ENCODE peak calls at places on chromosomes 11 and 22, in six cellular contexts. E is colonic mucosa, S is gastrocnemius medialis, P is suprapubic skin, X is ascending aorta, Y is endodermal cell. T is an unnamed sample. For H3K4me1, the result is how much of the 10 kb centered on the place peaks cover.

GRCh38 chr11:120344302-120345004 is 8.2 kb downstream of the ARHGEF12 start:
- DNase-seq in E (peak), S (no peak), P (no peak), X (no peak), Y (no peak), T (no peak)

GRCh38 chr11:97667057-97667456 is 1277.2 kb downstream of the JRKL start:
- DNase-seq in E (no peak), S (no peak), P (no peak), X (no peak), Y (no peak), T (no peak)

GRCh38 chr11:65362966-65363365 is 8.4 kb downstream of the TIGD3 start:
- DNase-seq in E (no peak), S (no peak), P (no peak), X (no peak), Y (no peak), T (no peak)

GRCh38 chr11:79102821-79103220 is 338.0 kb downstream of the TENM4 start:
- DNase-seq in E (no peak), S (no peak), P (no peak), X (no peak), Y (no peak), T (no peak)

GRCh38 chr11:59520741-59521140 is 9.4 kb downstream of the OR4D9 start:
- DNase-seq in E (no peak), S (no peak), P (no peak), X (no peak), Y (no peak), T (no peak)

GRCh38 chr22:27436591-27436990 is 365.0 kb downstream of the MN1 start:
- DNase-seq in E (no peak), S (no peak), P (no peak), X (no peak), Y (peak), T (no peak)

GRCh38 chr11:111909378-111909777 is 2.2 kb downstream of the CRYAB start:
- DNase-seq in E (no peak), S (no peak), P (no peak), X (no peak), Y (no peak), T (no peak)

GRCh38 chr11:27353593-27354358 is 9.2 kb downstream of the CCDC34 start:
- DNase-seq in E (no peak), S (no peak), P (no peak), X (no peak), Y (no peak), T (no peak)

GRCh38 chr11:111585371-111585770 is 16.9 kb upstream of the SIK2 start:
- DNase-seq in E (no peak), S (no peak), P (no peak), X (no peak), Y (no peak), T (no peak)

GRCh38 chr11:121681536-121681935 is 228.8 kb upstream of the SORL1-AS1 start:
- DNase-seq in E (no peak), S (no peak), P (no peak), X (no peak), Y (no peak), T (no peak)

GRCh38 chr11:78138694-78139421 is 568 bp downstream of the ALG8 start:
- DNase-seq in E (peak), S (no peak), P (no peak), X (no peak), Y (peak), T (no peak)

GRCh38 chr11:68962527-68963250 is 18.1 kb downstream of the MRGPRD start:
- DNase-seq in E (no peak), S (no peak), P (no peak), X (no peak), Y (peak), T (no peak)

GRCh38 chr11:35272391-35272821 is 133.4 kb downstream of the CD44 start:
- DNase-seq in E (no peak), S (no peak), P (no peak), X (no peak), Y (no peak), T (no peak)

GRCh38 chr11:107397357-107397756 is 60.3 kb downstream of the CWF19L2 start:
- DNase-seq in E (no peak), S (no peak), P (no peak), X (no peak), Y (peak), T (no peak)

GRCh38 chr11:66264383-66264782 is 4.1 kb upstream of the RAB1B start:
- DNase-seq in E (no peak), S (no peak), P (no peak), X (no peak), Y (no peak), T (no peak)

GRCh38 chr11:126817523-126818450 is 182.8 kb downstream of the KIRREL3 start:
- DNase-seq in E (no peak), S (no peak), P (no peak), X (no peak), Y (no peak), T (no peak)

GRCh38 chr11:104682241-104682640 is 216.0 kb downstream of the CASP12 start:
- DNase-seq in E (no peak), S (no peak), P (no peak), X (no peak), Y (no peak), T (no peak)

GRCh38 chr22:37824674-37825641 is 1.8 kb downstream of the GALR3 start:
- DNase-seq in E (no peak), S (no peak), P (no peak), X (no peak), Y (peak), T (no peak)

GRCh38 chr11:76672431-76673163 is 2.0 kb upstream of the LRRC32 start:
- DNase-seq in E (no peak), S (no peak), P (no peak), X (no peak), Y (no peak), T (no peak)

GRCh38 chr11:119680899-119681370 is 48.1 kb downstream of the NECTIN1 start:
- DNase-seq in E (no peak), S (no peak), P (no peak), X (no peak), Y (no peak), T (no peak)

GRCh38 chr11:13962562-13963168 is at the start of gene SPON1:
- DNase-seq in E (peak), S (no peak), P (no peak), X (no peak), Y (peak), T (no peak)

GRCh38 chr11:119664063-119664572 is 64.9 kb downstream of the NECTIN1 start:
- DNase-seq in E (peak), S (no peak), P (no peak), X (no peak), Y (no peak), T (no peak)

GRCh38 chr11:122155001-122155400 is 39.0 kb upstream of the BLID start:
- DNase-seq in E (no peak), S (no peak), P (no peak), X (no peak), Y (no peak), T (no peak)

GRCh38 chr11:43567396-43567975 is 113.1 kb upstream of the HSD17B12 start:
- DNase-seq in E (no peak), S (no peak), P (no peak), X (no peak), Y (peak), T (no peak)

DNA sequence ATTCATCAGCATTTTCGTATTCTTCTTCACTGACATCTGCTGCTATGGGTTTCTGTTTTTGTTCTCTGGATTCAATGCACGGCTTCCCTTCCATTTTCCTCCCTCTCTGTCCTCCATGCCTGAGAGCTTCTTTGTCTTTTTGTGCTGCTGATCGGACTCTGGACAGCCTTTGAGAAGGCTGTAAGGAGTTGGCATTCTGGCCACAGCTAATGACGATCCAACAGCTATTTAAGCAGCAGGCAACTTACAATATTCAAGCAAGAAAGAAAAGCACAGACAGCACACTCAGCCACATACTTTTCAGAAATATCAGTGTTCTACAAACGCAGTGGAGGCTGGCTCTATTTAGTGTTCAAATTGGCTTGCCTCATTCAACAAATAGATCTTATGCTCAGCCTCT is 60.9 kb upstream of the ZC3H12C start:
- DNase-seq in E (no peak), S (no peak), P (no peak), X (no peak), Y (no peak), T (no peak)
- H3K4me3 ChIP-seq in E (no peak), S (no peak), P (no peak), X (no peak), Y (peak), T (no peak)

GRCh38 chr11:95584589-95584988 is 205.0 kb downstream of the FAM76B start:
- DNase-seq in E (no peak), S (no peak), P (no peak), X (no peak), Y (no peak), T (no peak)
- TF ChIP-seq CTCF in E (no peak), S (no peak), P (no peak), X (no peak), Y (peak), T (no peak)

GRCh38 chr11:72743321-72744221 is 8.6 kb downstream of the ARAP1 start:
- DNase-seq in E (no peak), S (no peak), P (no peak), X (no peak), Y (no peak), T (no peak)
- H3K4me1 ChIP-seq in E (under half), S (under half), P (under half), X (under half), Y (under half), T (under half)

DNA sequence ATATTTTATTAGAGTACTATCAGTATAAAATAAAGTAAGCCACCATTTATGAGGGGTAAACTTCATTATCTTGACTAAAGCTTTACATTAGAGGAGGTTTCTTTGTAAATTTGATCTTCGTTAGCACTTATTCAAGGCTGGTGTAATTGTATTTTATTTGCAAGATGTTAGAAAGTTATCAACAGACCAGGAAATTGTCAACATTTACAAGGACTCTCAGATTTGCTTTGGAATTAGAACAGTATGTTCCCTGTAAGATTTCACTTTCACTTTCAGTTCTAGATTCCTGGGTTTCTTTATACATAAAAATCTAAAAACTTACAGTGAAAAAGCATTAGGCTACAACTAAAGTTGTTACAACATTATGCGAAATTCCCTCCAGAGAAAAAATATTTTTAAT is 4.6 kb upstream of the BIRC3 start:
- DNase-seq in E (no peak), S (no peak), P (no peak), X (no peak), Y (no peak), T (no peak)
- H3K4me3 ChIP-seq in E (no peak), S (peak), P (peak), X (peak), Y (no peak), T (peak)

DNA sequence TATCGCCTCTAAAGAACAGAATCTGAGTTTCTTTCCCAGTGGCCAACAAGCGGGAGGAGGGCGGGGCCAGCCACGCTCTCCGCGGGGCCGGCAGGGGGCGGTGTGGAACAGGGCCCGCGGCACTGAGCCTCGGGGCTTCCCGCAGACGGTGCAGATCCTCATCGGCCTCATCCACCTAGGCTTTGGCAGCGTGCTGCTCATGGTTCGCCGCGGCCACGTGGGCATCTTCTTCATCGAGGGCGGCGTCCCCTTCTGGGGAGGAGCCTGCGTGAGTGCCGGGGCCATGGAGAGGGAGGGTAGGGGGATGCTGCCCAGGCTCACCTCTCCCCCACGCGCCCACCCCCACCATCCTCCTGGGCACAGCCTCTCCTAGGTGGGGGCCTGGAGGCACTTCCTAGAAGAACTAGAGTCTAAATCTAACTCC is 10.7 kb downstream of the MS4A15 start:
- DNase-seq in E (no peak), S (no peak), P (no peak), X (no peak), Y (peak), T (no peak)
- TF ChIP-seq CTCF in E (peak), S (no peak), P (no peak), X (no peak), Y (peak), T (no peak)

DNA sequence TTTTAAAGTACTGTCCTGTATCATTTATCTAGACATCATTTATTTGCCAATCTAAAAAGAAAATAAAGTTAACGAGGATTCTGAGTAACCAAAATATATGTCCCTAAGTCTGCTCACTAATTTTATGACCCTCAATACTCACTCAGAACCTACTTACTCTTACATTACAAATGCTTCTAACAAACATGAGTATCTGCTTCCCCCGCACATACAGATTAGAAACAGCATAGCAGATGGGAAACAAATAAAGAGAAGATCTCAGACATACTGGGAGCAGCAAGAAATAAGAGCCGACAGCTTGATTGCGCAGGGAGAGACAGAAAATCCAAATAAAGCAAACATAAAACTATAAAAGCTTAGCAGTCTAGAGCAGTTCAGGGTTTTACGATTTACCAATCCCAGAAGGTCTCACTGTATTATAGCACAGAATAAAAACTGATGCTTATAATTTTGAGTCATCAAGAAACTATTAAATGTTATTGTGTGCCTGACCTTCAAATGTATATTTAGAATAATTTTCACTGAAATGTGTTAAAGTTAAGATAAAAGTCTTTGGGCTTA is 89.1 kb upstream of the DBX1 start:
- DNase-seq in E (no peak), S (no peak), P (no peak), X (no peak), Y (no peak), T (no peak)
- H3K4me1 ChIP-seq in E (under half), S (under half), P (under half), X (under half), Y (under half), T (under half)

GRCh38 chr11:2811206-2812091 is 74.1 kb downstream of the CDKN1C start:
- DNase-seq in E (no peak), S (no peak), P (no peak), X (no peak), Y (no peak), T (no peak)

GRCh38 chr11:2813141-2813908 is 72.2 kb downstream of the CDKN1C start:
- DNase-seq in E (no peak), S (no peak), P (no peak), X (no peak), Y (no peak), T (no peak)

GRCh38 chr11:2813968-2814367 is 71.6 kb downstream of the CDKN1C start:
- DNase-seq in E (no peak), S (no peak), P (no peak), X (no peak), Y (no peak), T (no peak)

GRCh38 chr11:2810401-2811205 is 75.0 kb downstream of the CDKN1C start:
- DNase-seq in E (no peak), S (no peak), P (no peak), X (no peak), Y (no peak), T (no peak)

GRCh38 chr11:2812371-2812991 is 73.1 kb downstream of the CDKN1C start:
- DNase-seq in E (no peak), S (no peak), P (no peak), X (no peak), Y (no peak), T (no peak)
- H3K4me3 ChIP-seq in E (no peak), S (peak), P (peak), X (peak), Y (no peak), T (peak)

GRCh38 chr11:61769169-61769920 is 16.9 kb downstream of the MYRF start:
- DNase-seq in E (no peak), S (no peak), P (no peak), X (no peak), Y (no peak), T (no peak)
- TF ChIP-seq CTCF in E (no peak), S (no peak), P (no peak), X (no peak), Y (peak), T (no peak)

DNA sequence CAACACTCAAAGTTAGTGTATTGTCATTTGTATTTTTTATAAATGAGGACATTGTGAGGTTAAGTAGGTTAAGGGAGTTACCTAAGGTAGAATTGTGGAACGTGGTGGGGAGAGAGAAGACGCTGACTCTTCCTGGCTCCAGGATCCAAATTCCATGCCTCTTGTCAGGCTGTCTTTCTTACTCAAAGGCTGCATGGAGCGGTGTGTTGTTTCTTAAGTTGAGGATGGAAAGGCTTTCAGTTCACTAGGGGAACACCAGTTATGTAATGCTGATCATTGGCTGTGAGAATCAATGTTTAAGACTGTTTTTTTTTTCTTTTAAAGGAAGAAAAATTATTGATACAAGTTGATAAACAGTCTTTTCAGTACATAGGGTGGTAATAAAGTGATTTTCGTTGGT is 2.9 kb downstream of the UBE2L3 start:
- DNase-seq in E (no peak), S (no peak), P (no peak), X (no peak), Y (no peak), T (no peak)
- H3K4me1 ChIP-seq in E (under half), S (half or more), P (half or more), X (under half), Y (under half), T (under half)